ENCODE peak calls at places on chromosome 4, in six cellular contexts. One of them, this sample, is unnamed.

GRCh38 chr4:121199742-121200561 is 35.8 kb upstream of the TNIP3 start:
- DNase-seq in MV-4-11: peak; percentile 12
- DNase-seq in body of pancreas: no peak
- DNase-seq in activated CD8-positive, alpha-beta T cell treated with anti-CD3 and anti-CD28 coated beads, Interleukin-2, amount 10 ng/mL, durations not matched to agents 7 days and 5 days: peak; percentile 51
- DNase-seq in cardiac muscle cell: no peak
- DNase-seq in hepatocyte: no peak
- DNase-seq in this sample: no peak

GRCh38 chr4:2402053-2402452 is 16.4 kb downstream of the ZFYVE28 start:
- DNase-seq in body of pancreas: peak; percentile 84
- DNase-seq in activated CD8-positive, alpha-beta T cell treated with anti-CD3 and anti-CD28 coated beads, Interleukin-2, amount 10 ng/mL, durations not matched to agents 7 days and 5 days: peak; percentile 31
- DNase-seq in MV-4-11: no peak
- DNase-seq in cardiac muscle cell: peak; percentile 89
- DNase-seq in hepatocyte: peak; percentile 90
- DNase-seq in this sample: peak; percentile 85

GRCh38 chr4:88818650-88819470 is 121.2 kb upstream of the NAP1L5 start:
- DNase-seq in cardiac muscle cell: peak; percentile 28
- DNase-seq in activated CD8-positive, alpha-beta T cell treated with anti-CD3 and anti-CD28 coated beads, Interleukin-2, amount 10 ng/mL, durations not matched to agents 7 days and 5 days: peak; percentile 55
- DNase-seq in hepatocyte: peak; percentile 56
- DNase-seq in body of pancreas: peak; percentile 52
- DNase-seq in MV-4-11: peak; percentile 17
- DNase-seq in this sample: peak; percentile 61

GRCh38 chr4:154084864-154085263 is 296.0 kb upstream of the SFRP2 start:
- DNase-seq in body of pancreas: no peak
- DNase-seq in activated CD8-positive, alpha-beta T cell treated with anti-CD3 and anti-CD28 coated beads, Interleukin-2, amount 10 ng/mL, durations not matched to agents 7 days and 5 days: no peak
- DNase-seq in MV-4-11: no peak
- DNase-seq in hepatocyte: no peak
- DNase-seq in cardiac muscle cell: no peak
- DNase-seq in this sample: no peak

GRCh38 chr4:109547394-109547793 is 12.7 kb upstream of the MCUB start:
- DNase-seq in hepatocyte: no peak
- DNase-seq in cardiac muscle cell: no peak
- DNase-seq in body of pancreas: no peak
- DNase-seq in activated CD8-positive, alpha-beta T cell treated with anti-CD3 and anti-CD28 coated beads, Interleukin-2, amount 10 ng/mL, durations not matched to agents 7 days and 5 days: no peak
- DNase-seq in MV-4-11: no peak
- DNase-seq in this sample: peak; percentile 36

GRCh38 chr4:55447826-55448225 is 52.1 kb downstream of the TMEM165 start:
- DNase-seq in MV-4-11: no peak
- DNase-seq in cardiac muscle cell: no peak
- DNase-seq in body of pancreas: no peak
- DNase-seq in hepatocyte: no peak
- DNase-seq in activated CD8-positive, alpha-beta T cell treated with anti-CD3 and anti-CD28 coated beads, Interleukin-2, amount 10 ng/mL, durations not matched to agents 7 days and 5 days: no peak
- DNase-seq in this sample: no peak

GRCh38 chr4:86892639-86892965 is 380 bp upstream of the C4orf36 start:
- DNase-seq in cardiac muscle cell: no peak
- DNase-seq in body of pancreas: no peak
- DNase-seq in MV-4-11: no peak
- DNase-seq in activated CD8-positive, alpha-beta T cell treated with anti-CD3 and anti-CD28 coated beads, Interleukin-2, amount 10 ng/mL, durations not matched to agents 7 days and 5 days: no peak
- DNase-seq in hepatocyte: no peak
- DNase-seq in this sample: no peak

GRCh38 chr4:7817877-7818675 is 121.6 kb downstream of the AFAP1 start:
- DNase-seq in body of pancreas: peak; percentile 69
- DNase-seq in MV-4-11: no peak
- DNase-seq in activated CD8-positive, alpha-beta T cell treated with anti-CD3 and anti-CD28 coated beads, Interleukin-2, amount 10 ng/mL, durations not matched to agents 7 days and 5 days: no peak
- DNase-seq in cardiac muscle cell: peak; percentile 85
- DNase-seq in hepatocyte: peak; percentile 43
- DNase-seq in this sample: peak; percentile 80

GRCh38 chr4:128130621-128131020 is 69.5 kb downstream of the LARP1B start:
- DNase-seq in activated CD8-positive, alpha-beta T cell treated with anti-CD3 and anti-CD28 coated beads, Interleukin-2, amount 10 ng/mL, durations not matched to agents 7 days and 5 days: no peak
- DNase-seq in body of pancreas: no peak
- DNase-seq in cardiac muscle cell: no peak
- DNase-seq in hepatocyte: no peak
- DNase-seq in MV-4-11: no peak
- DNase-seq in this sample: no peak

GRCh38 chr4:86043755-86044592 is 315.9 kb downstream of the MAPK10 start:
- DNase-seq in hepatocyte: peak; percentile 60
- DNase-seq in cardiac muscle cell: peak; percentile 67
- DNase-seq in activated CD8-positive, alpha-beta T cell treated with anti-CD3 and anti-CD28 coated beads, Interleukin-2, amount 10 ng/mL, durations not matched to agents 7 days and 5 days: peak; percentile 26
- DNase-seq in body of pancreas: peak; percentile 17
- DNase-seq in MV-4-11: no peak
- DNase-seq in this sample: peak; percentile 45

GRCh38 chr4:106273831-106274230 is 42.2 kb downstream of the TBCK start:
- DNase-seq in hepatocyte: no peak
- DNase-seq in activated CD8-positive, alpha-beta T cell treated with anti-CD3 and anti-CD28 coated beads, Interleukin-2, amount 10 ng/mL, durations not matched to agents 7 days and 5 days: no peak
- DNase-seq in body of pancreas: no peak
- DNase-seq in MV-4-11: no peak
- DNase-seq in cardiac muscle cell: no peak
- DNase-seq in this sample: no peak

GRCh38 chr4:10963958-10964705 is 279.6 kb upstream of the CLNK start:
- DNase-seq in activated CD8-positive, alpha-beta T cell treated with anti-CD3 and anti-CD28 coated beads, Interleukin-2, amount 10 ng/mL, durations not matched to agents 7 days and 5 days: no peak
- DNase-seq in hepatocyte: no peak
- DNase-seq in body of pancreas: no peak
- DNase-seq in MV-4-11: no peak
- DNase-seq in cardiac muscle cell: no peak
- DNase-seq in this sample: no peak

GRCh38 chr4:107711831-107712230 is 8.2 kb downstream of the PAPSS1 start:
- DNase-seq in cardiac muscle cell: no peak
- DNase-seq in MV-4-11: no peak
- DNase-seq in activated CD8-positive, alpha-beta T cell treated with anti-CD3 and anti-CD28 coated beads, Interleukin-2, amount 10 ng/mL, durations not matched to agents 7 days and 5 days: no peak
- DNase-seq in body of pancreas: no peak
- DNase-seq in hepatocyte: no peak
- DNase-seq in this sample: peak; percentile 51

GRCh38 chr4:2250003-2250763 is 8.3 kb upstream of the HAUS3 start:
- DNase-seq in activated CD8-positive, alpha-beta T cell treated with anti-CD3 and anti-CD28 coated beads, Interleukin-2, amount 10 ng/mL, durations not matched to agents 7 days and 5 days: peak; percentile 14
- DNase-seq in cardiac muscle cell: no peak
- DNase-seq in MV-4-11: no peak
- DNase-seq in body of pancreas: peak; percentile 11
- DNase-seq in hepatocyte: peak; percentile 2
- DNase-seq in this sample: peak; percentile 27

GRCh38 chr4:15717126-15717525 is 14.3 kb downstream of the BST1 start:
- DNase-seq in MV-4-11: no peak
- DNase-seq in body of pancreas: no peak
- DNase-seq in hepatocyte: no peak
- DNase-seq in activated CD8-positive, alpha-beta T cell treated with anti-CD3 and anti-CD28 coated beads, Interleukin-2, amount 10 ng/mL, durations not matched to agents 7 days and 5 days: no peak
- DNase-seq in cardiac muscle cell: no peak
- DNase-seq in this sample: no peak

GRCh38 chr4:152690706-152691651 is 11.2 kb upstream of the TMEM154 start:
- DNase-seq in cardiac muscle cell: no peak
- DNase-seq in activated CD8-positive, alpha-beta T cell treated with anti-CD3 and anti-CD28 coated beads, Interleukin-2, amount 10 ng/mL, durations not matched to agents 7 days and 5 days: no peak
- DNase-seq in MV-4-11: no peak
- DNase-seq in hepatocyte: no peak
- DNase-seq in body of pancreas: no peak
- DNase-seq in this sample: no peak

GRCh38 chr4:78774395-78774794 is 1.8 kb upstream of the BMP2K start:
- DNase-seq in body of pancreas: no peak
- DNase-seq in hepatocyte: no peak
- DNase-seq in MV-4-11: peak; percentile 45
- DNase-seq in activated CD8-positive, alpha-beta T cell treated with anti-CD3 and anti-CD28 coated beads, Interleukin-2, amount 10 ng/mL, durations not matched to agents 7 days and 5 days: no peak
- DNase-seq in cardiac muscle cell: no peak
- DNase-seq in this sample: no peak

GRCh38 chr4:6854098-6854744 is 55.4 kb upstream of the TBC1D14 start:
- DNase-seq in hepatocyte: no peak
- DNase-seq in activated CD8-positive, alpha-beta T cell treated with anti-CD3 and anti-CD28 coated beads, Interleukin-2, amount 10 ng/mL, durations not matched to agents 7 days and 5 days: no peak
- DNase-seq in MV-4-11: peak; percentile 80
- DNase-seq in body of pancreas: no peak
- DNase-seq in cardiac muscle cell: no peak
- DNase-seq in this sample: no peak

GRCh38 chr4:182384496-182385155 is 141.4 kb downstream of the TENM3 start:
- DNase-seq in body of pancreas: no peak
- DNase-seq in hepatocyte: no peak
- DNase-seq in cardiac muscle cell: no peak
- DNase-seq in MV-4-11: no peak
- DNase-seq in activated CD8-positive, alpha-beta T cell treated with anti-CD3 and anti-CD28 coated beads, Interleukin-2, amount 10 ng/mL, durations not matched to agents 7 days and 5 days: no peak
- DNase-seq in this sample: no peak